ENCODE peak calls at places on chromosomes 7 and 10, in four cellular contexts. D is AG09309, W is thoracic aorta, Q is cardiac fibroblast. S is an unnamed sample.

GRCh38 chr10:116070743-116071320 is 202.2 kb downstream of the GFRA1 start:
- DNase-seq in D (no peak), W (no peak), Q (no peak), S (no peak)

GRCh38 chr7:50653116-50653854 is 88.1 kb upstream of the DDC start:
- DNase-seq in D (no peak), W (no peak), Q (peak), S (no peak)

GRCh38 chr7:100894860-100895700 is 608 bp downstream of the ACHE start:
- DNase-seq in D (no peak), W (no peak), Q (no peak), S (no peak)

GRCh38 chr10:48289652-48290238 is 15.2 kb upstream of the FRMPD2 start:
- DNase-seq in D (peak), W (no peak), Q (peak), S (no peak)

GRCh38 chr10:34491666-34492065 is 323.4 kb downstream of the PARD3 start:
- DNase-seq in D (no peak), W (no peak), Q (no peak), S (no peak)

GRCh38 chr7:85185355-85186082 is 1.3 kb downstream of the SEMA3D start:
- DNase-seq in D (no peak), W (peak), Q (peak), S (no peak)

GRCh38 chr10:11551915-11552602 is 59.4 kb downstream of the USP6NL start:
- DNase-seq in D (peak), W (no peak), Q (peak), S (peak)

GRCh38 chr10:68073631-68074403 is 1.3 kb downstream of the HERC4 start:
- DNase-seq in D (no peak), W (no peak), Q (peak), S (no peak)

GRCh38 chr10:15097011-15097812 is at the start of gene RPP38:
- DNase-seq in D (peak), W (peak), Q (peak), S (peak)

GRCh38 chr10:91596821-91597396 is 36.0 kb downstream of the PPP1R3C start:
- DNase-seq in D (no peak), W (no peak), Q (peak), S (no peak)

GRCh38 chr10:80324086-80324485 is 32.5 kb downstream of the DYDC1 start:
- DNase-seq in D (no peak), W (no peak), Q (peak), S (no peak)

GRCh38 chr10:86498608-86499007 is 23.0 kb downstream of the WAPL start:
- DNase-seq in D (no peak), W (no peak), Q (no peak), S (no peak)

GRCh38 chr7:107659666-107660065 is 962 bp upstream of the SLC26A4 start:
- DNase-seq in D (peak), W (no peak), Q (peak), S (peak)

GRCh38 chr7:35551682-35552081 is 143.3 kb downstream of the HERPUD2 start:
- DNase-seq in D (no peak), W (no peak), Q (no peak), S (no peak)

GRCh38 chr7:20220824-20221547 is 3.8 kb upstream of the MACC1 start:
- DNase-seq in D (peak), W (no peak), Q (peak), S (no peak)

GRCh38 chr7:111853231-111853990 is 291.1 kb upstream of the IMMP2L start:
- DNase-seq in D (no peak), W (no peak), Q (peak), S (no peak)

GRCh38 chr10:100151901-100152300 is 33.9 kb downstream of the ERLIN1 start:
- DNase-seq in D (no peak), W (no peak), Q (no peak), S (no peak)

GRCh38 chr7:50687575-50688261 is 95.0 kb downstream of the GRB10 start:
- DNase-seq in D (peak), W (no peak), Q (peak), S (no peak)

GRCh38 chr7:138668197-138668596 is 33.0 kb downstream of the SVOPL start:
- DNase-seq in D (no peak), W (no peak), Q (no peak), S (no peak)

GRCh38 chr7:101428093-101428866 is 65.6 kb downstream of the COL26A1 start:
- DNase-seq in D (no peak), W (no peak), Q (no peak), S (no peak)

GRCh38 chr7:127252736-127253288 is at the start of gene GRM8:
- DNase-seq in D (no peak), W (peak), Q (peak), S (no peak)

GRCh38 chr10:18164093-18164492 is 23.9 kb downstream of the CACNB2 start:
- DNase-seq in D (no peak), W (no peak), Q (peak), S (no peak)

GRCh38 chr10:93773705-93774104 is 16.0 kb downstream of the LGI1 start:
- DNase-seq in D (no peak), W (no peak), Q (no peak), S (no peak)

GRCh38 chr7:110595694-110596093 is 495.2 kb upstream of the LRRN3 start:
- DNase-seq in D (no peak), W (no peak), Q (no peak), S (no peak)

GRCh38 chr10:110426294-110427153 is 71.2 kb upstream of the DUSP5 start:
- DNase-seq in D (peak), W (no peak), Q (peak), S (no peak)

GRCh38 chr7:134520130-134520529 is 7.2 kb upstream of the AKR1B10 start:
- DNase-seq in D (no peak), W (no peak), Q (peak), S (no peak)

GRCh38 chr7:2100278-2101205 is 132.2 kb downstream of the MAD1L1 start:
- DNase-seq in D (no peak), W (no peak), Q (no peak), S (no peak)

GRCh38 chr10:14123066-14123465 is 207.7 kb downstream of the FRMD4A start:
- DNase-seq in D (no peak), W (no peak), Q (no peak), S (no peak)

GRCh38 chr10:12782537-12782936 is 219.0 kb downstream of the CCDC3 start:
- DNase-seq in D (no peak), W (no peak), Q (peak), S (no peak)

GRCh38 chr10:131424836-131425506 is 113.5 kb upstream of the TCERG1L start:
- DNase-seq in D (no peak), W (no peak), Q (no peak), S (no peak)

GRCh38 chr7:110881731-110882130 is 209.2 kb upstream of the LRRN3 start:
- DNase-seq in D (no peak), W (no peak), Q (peak), S (no peak)

GRCh38 chr7:71633571-71634008 is 501.6 kb downstream of the GALNT17 start:
- DNase-seq in D (peak), W (no peak), Q (peak), S (peak)

GRCh38 chr7:96823274-96823673 is 113.6 kb upstream of the SEM1 start:
- DNase-seq in D (no peak), W (no peak), Q (peak), S (no peak)

GRCh38 chr10:80444646-80445319 is 9.3 kb upstream of the TSPAN14 start:
- DNase-seq in D (peak), W (no peak), Q (peak), S (no peak)

GRCh38 chr7:513521-514166 is 6.0 kb downstream of the PDGFA start:
- DNase-seq in D (no peak), W (no peak), Q (peak), S (no peak)

GRCh38 chr10:2037966-2038493 is 300.7 kb upstream of the ADARB2 start:
- DNase-seq in D (no peak), W (no peak), Q (no peak), S (no peak)

GRCh38 chr7:99693427-99694200 is 13.8 kb upstream of the CYP3A5 start:
- DNase-seq in D (no peak), W (no peak), Q (no peak), S (no peak)

GRCh38 chr10:103192089-103192450 is 1.0 kb downstream of the NT5C2 start:
- DNase-seq in D (no peak), W (no peak), Q (peak), S (no peak)

GRCh38 chr10:28975891-28976471 is 298.7 kb downstream of the BAMBI start:
- DNase-seq in D (no peak), W (no peak), Q (peak), S (no peak)

GRCh38 chr10:44416976-44417375 is 32.1 kb upstream of the CXCL12 start:
- DNase-seq in D (no peak), W (no peak), Q (no peak), S (no peak)

GRCh38 chr10:120854388-120854787 is 3.2 kb downstream of the WDR11 start:
- DNase-seq in D (no peak), W (no peak), Q (no peak), S (no peak)

DNA sequence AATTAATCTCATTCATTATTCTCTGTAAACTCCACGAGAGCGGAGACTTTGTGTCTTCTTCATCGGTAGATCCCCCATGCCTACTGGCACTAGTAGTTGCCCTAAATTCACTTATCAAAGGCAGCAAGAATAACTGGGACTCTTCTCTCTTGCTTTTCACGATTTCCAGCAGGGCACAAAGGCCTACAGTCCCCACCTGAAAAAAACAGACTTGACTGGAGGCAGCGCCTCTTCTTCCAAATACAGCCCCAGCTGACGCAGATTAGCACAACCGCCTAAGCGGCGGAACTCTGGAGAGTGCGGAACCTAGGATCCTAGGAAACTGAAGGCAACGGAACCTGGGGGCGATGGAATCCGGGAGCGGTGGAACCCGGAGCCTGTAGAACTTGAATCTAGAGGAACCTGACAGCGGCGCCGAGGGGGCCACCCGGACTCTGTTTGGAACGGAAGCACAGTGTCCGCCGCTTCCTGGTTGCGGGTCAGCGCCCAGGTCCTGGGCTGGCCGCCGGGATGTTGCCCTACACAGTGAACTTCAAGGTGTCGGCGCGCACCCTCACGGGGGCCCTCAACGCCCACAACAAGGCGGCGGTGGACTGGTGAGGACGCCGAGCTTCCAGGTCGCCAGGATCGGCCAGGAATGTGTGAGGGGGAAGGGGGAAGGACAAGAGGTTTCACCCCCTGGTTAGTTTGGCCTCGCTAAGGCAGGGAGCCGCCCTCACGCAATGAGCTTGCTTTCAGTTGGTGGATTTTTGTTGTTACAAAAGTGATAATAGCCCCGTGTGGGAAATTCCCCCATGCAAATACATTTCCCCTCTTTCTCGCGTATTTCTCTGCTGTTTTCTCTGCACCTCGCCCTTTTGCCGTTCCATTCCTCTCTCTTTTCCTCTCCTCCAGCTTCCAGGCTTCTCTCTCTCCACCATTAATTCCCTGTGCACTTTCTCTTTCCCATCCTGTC is at the start of gene WDR11:
- DNase-seq in D (peak), W (peak), Q (peak), S (peak)
- TF ChIP-seq CTCF in D (no peak), W (no peak), Q (no peak), S (no peak)

GRCh38 chr7:156892086-156892800 is 740 bp downstream of the LMBR1 start:
- DNase-seq in D (no peak), W (no peak), Q (no peak), S (no peak)

GRCh38 chr7:156896388-156897022 is 3.5 kb upstream of the LMBR1 start:
- DNase-seq in D (no peak), W (no peak), Q (no peak), S (no peak)

GRCh38 chr7:156897673-156898072 is 4.7 kb upstream of the LMBR1 start:
- DNase-seq in D (no peak), W (no peak), Q (peak), S (no peak)

GRCh38 chr7:156892821-156893706 is at the start of gene LMBR1:
- DNase-seq in D (peak), W (peak), Q (peak), S (peak)

DNA sequence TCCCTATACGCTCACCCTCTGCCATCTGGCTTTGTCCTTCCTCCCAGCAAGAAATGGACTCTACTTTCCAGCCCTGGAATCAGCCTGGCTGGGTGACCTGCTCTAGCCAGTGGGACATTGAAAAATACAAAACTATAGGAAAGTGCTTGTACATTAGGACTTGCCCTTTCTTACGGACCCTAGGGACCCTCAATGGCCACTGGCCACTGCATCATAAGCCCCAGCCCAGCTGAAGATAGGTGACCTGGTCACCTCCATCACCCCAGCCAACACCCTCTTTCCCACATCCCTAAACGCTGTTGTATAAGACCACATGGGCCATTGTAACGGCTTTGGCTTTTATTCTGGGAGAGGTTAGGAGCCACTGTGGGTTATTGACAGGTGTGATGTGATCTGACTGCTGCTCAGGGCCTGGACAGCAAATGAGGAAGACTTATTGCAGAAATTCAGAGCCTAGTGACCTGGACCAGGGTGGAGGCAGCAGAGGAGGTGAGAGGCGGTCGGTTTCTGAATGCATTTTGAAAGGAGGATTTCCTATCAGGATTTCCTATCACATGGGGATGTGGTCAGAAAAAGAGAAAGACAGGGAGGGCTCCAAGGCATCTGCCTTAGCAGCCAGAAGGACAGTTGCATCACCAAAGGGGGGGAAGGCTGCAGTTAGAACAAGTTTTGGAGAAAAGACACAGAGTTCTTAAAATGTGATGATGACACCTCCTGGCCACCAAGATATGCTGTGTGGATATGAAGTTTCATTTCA is 2.2 kb upstream of the LMBR1 start:
- DNase-seq in D (no peak), W (no peak), Q (no peak), S (no peak)
- H3K4me3 ChIP-seq in D (no peak), W (no peak), Q (no peak), S (no peak)

GRCh38 chr7:34158311-34158710 is 253.0 kb downstream of the BMPER start:
- DNase-seq in D (no peak), W (no peak), Q (no peak), S (no peak)

GRCh38 chr7:34156336-34156735 is 251.0 kb downstream of the BMPER start:
- DNase-seq in D (no peak), W (no peak), Q (no peak), S (no peak)

GRCh38 chr7:34160261-34160752 is 255.0 kb downstream of the BMPER start:
- DNase-seq in D (peak), W (no peak), Q (peak), S (no peak)

GRCh38 chr7:34157137-34157536 is 251.8 kb downstream of the BMPER start:
- DNase-seq in D (no peak), W (no peak), Q (no peak), S (no peak)

DNA sequence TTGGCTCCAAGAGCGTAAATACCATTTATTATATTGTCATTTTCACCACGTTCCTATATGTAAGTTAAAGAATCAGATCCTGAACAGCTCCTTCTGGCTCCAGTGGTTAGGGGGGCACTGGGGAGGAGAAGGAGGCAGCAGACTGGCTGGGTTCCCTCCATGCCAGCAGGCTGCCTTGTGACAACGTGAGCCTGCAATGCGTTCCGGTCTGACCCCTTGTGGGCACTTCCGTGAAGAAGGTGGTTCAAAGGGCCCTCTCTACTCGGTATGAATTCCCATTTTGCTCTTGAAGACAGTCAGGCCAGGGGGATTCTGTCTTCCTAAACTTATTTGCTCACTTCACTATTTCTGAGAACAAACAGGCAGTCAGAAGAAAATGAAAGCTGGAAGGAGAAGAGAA is 253.4 kb downstream of the BMPER start:
- DNase-seq in D (no peak), W (no peak), Q (no peak), S (no peak)
- TF ChIP-seq CTCF in D (no peak), W (no peak), Q (no peak), S (peak)

DNA sequence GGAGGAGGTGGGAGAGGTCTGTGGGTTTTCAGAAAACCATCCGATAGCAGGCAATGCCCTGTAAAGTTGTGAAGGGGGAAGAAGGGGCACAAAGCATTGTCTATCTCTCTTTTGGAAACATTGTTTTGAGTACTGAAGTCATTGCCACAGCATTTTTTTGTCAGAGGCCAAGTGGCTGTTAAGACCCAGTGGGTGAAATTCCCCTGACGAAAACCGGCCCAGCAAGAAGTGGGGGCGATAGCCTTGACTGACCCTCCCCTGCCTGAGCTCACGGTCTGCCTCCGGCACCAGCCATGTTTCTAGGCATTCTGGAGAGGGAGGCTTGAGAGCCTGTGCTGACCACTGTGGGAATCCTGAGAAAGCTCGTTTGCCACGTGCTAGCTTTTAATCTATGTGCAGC is 144.7 kb downstream of the RPS24 start:
- DNase-seq in D (no peak), W (no peak), Q (no peak), S (no peak)
- H3K4me3 ChIP-seq in D (no peak), W (no peak), Q (no peak), S (no peak)